ENCODE peak calls at places on chromosome 7, in seven cellular contexts. One of them, this sample, is unnamed.

GRCh38 chr7:149622444-149623210 is 125.0 kb upstream of the ZNF746 start:
- DNase-seq in mammary epithelial cell: no peak
- DNase-seq in A549: no peak
- DNase-seq in HAP-1: no peak
- DNase-seq in heart left ventricle: no peak
- DNase-seq in fibroblast of pulmonary artery: no peak
- DNase-seq in BJ: no peak
- DNase-seq in this sample: no peak

GRCh38 chr7:35723011-35723410 is 28.1 kb upstream of the HERPUD2 start:
- DNase-seq in mammary epithelial cell: peak; percentile 63
- DNase-seq in A549: no peak
- DNase-seq in HAP-1: no peak
- DNase-seq in heart left ventricle: no peak
- DNase-seq in fibroblast of pulmonary artery: no peak
- DNase-seq in BJ: no peak
- DNase-seq in this sample: no peak

GRCh38 chr7:80760292-80760691 is 121.8 kb downstream of the CD36 start:
- DNase-seq in mammary epithelial cell: no peak
- DNase-seq in A549: no peak
- DNase-seq in HAP-1: no peak
- DNase-seq in heart left ventricle: no peak
- DNase-seq in fibroblast of pulmonary artery: no peak
- DNase-seq in BJ: no peak
- DNase-seq in this sample: peak; percentile 49

GRCh38 chr7:77413128-77413527 is 3.0 kb downstream of the GSAP start:
- DNase-seq in mammary epithelial cell: no peak
- DNase-seq in A549: no peak
- DNase-seq in HAP-1: no peak
- DNase-seq in heart left ventricle: no peak
- DNase-seq in fibroblast of pulmonary artery: no peak
- DNase-seq in BJ: no peak
- DNase-seq in this sample: no peak

GRCh38 chr7:152354061-152354460 is 81.7 kb downstream of the KMT2C start:
- DNase-seq in mammary epithelial cell: no peak
- DNase-seq in A549: no peak
- DNase-seq in HAP-1: no peak
- DNase-seq in heart left ventricle: no peak
- DNase-seq in fibroblast of pulmonary artery: peak; percentile 49
- DNase-seq in BJ: no peak
- DNase-seq in this sample: peak; percentile 26

GRCh38 chr7:88357794-88358533 is 51.3 kb upstream of the STEAP4 start:
- DNase-seq in mammary epithelial cell: peak; percentile 36
- DNase-seq in A549: no peak
- DNase-seq in HAP-1: no peak
- DNase-seq in heart left ventricle: no peak
- DNase-seq in fibroblast of pulmonary artery: peak; percentile 16
- DNase-seq in BJ: no peak
- DNase-seq in this sample: peak; percentile 4

GRCh38 chr7:18538554-18539250 is 43.2 kb downstream of the HDAC9 start:
- DNase-seq in mammary epithelial cell: no peak
- DNase-seq in A549: no peak
- DNase-seq in HAP-1: no peak
- DNase-seq in heart left ventricle: no peak
- DNase-seq in fibroblast of pulmonary artery: no peak
- DNase-seq in BJ: no peak
- DNase-seq in this sample: no peak

GRCh38 chr7:93146465-93147127 is 1.6 kb downstream of the SAMD9L start:
- DNase-seq in mammary epithelial cell: no peak
- DNase-seq in A549: no peak
- DNase-seq in HAP-1: no peak
- DNase-seq in heart left ventricle: no peak
- DNase-seq in fibroblast of pulmonary artery: no peak
- DNase-seq in BJ: no peak
- DNase-seq in this sample: peak; percentile 22

GRCh38 chr7:25968205-25968993 is 183.6 kb upstream of the NFE2L3 start:
- DNase-seq in mammary epithelial cell: no peak
- DNase-seq in A549: no peak
- DNase-seq in HAP-1: no peak
- DNase-seq in heart left ventricle: no peak
- DNase-seq in fibroblast of pulmonary artery: no peak
- DNase-seq in BJ: no peak
- DNase-seq in this sample: no peak

GRCh38 chr7:150937848-150938561 is 40.1 kb downstream of the KCNH2 start:
- DNase-seq in mammary epithelial cell: peak; percentile 79
- DNase-seq in A549: no peak
- DNase-seq in HAP-1: no peak
- DNase-seq in heart left ventricle: no peak
- DNase-seq in fibroblast of pulmonary artery: peak; percentile 33
- DNase-seq in BJ: peak; percentile 4
- DNase-seq in this sample: no peak

GRCh38 chr7:1632916-1633785 is 36.9 kb upstream of the ELFN1 start:
- DNase-seq in mammary epithelial cell: no peak
- DNase-seq in A549: no peak
- DNase-seq in HAP-1: no peak
- DNase-seq in heart left ventricle: no peak
- DNase-seq in fibroblast of pulmonary artery: no peak
- DNase-seq in BJ: no peak
- DNase-seq in this sample: no peak

GRCh38 chr7:7761340-7761973 is 43.0 kb upstream of the RPA3 start:
- DNase-seq in mammary epithelial cell: peak; percentile 50
- DNase-seq in A549: peak; percentile 12
- DNase-seq in HAP-1: no peak
- DNase-seq in heart left ventricle: no peak
- DNase-seq in fibroblast of pulmonary artery: peak; percentile 74
- DNase-seq in BJ: peak; percentile 17
- DNase-seq in this sample: peak; percentile 72

GRCh38 chr7:2522780-2523433 is 3.3 kb downstream of the LFNG start:
- DNase-seq in mammary epithelial cell: peak; percentile 98
- DNase-seq in A549: peak; percentile 35
- DNase-seq in HAP-1: peak; percentile 81
- DNase-seq in heart left ventricle: no peak
- DNase-seq in fibroblast of pulmonary artery: peak; percentile 79
- DNase-seq in BJ: no peak
- DNase-seq in this sample: peak; percentile 45

GRCh38 chr7:16644624-16644986 is 949 bp downstream of the ANKMY2 start:
- DNase-seq in mammary epithelial cell: peak; percentile 46
- DNase-seq in A549: peak; percentile 51
- DNase-seq in HAP-1: peak; percentile 75
- DNase-seq in heart left ventricle: peak; percentile 53
- DNase-seq in fibroblast of pulmonary artery: peak; percentile 33
- DNase-seq in BJ: no peak
- DNase-seq in this sample: peak; percentile 63

GRCh38 chr7:32336726-32337125 is 153.5 kb downstream of the LSM5 start:
- DNase-seq in mammary epithelial cell: peak; percentile 94
- DNase-seq in A549: no peak
- DNase-seq in HAP-1: no peak
- DNase-seq in heart left ventricle: no peak
- DNase-seq in fibroblast of pulmonary artery: no peak
- DNase-seq in BJ: no peak
- DNase-seq in this sample: no peak

GRCh38 chr7:140607441-140607989 is 33.1 kb downstream of the DENND2A start:
- DNase-seq in mammary epithelial cell: peak; percentile 53
- DNase-seq in A549: no peak
- DNase-seq in HAP-1: no peak
- DNase-seq in heart left ventricle: peak; percentile 79
- DNase-seq in fibroblast of pulmonary artery: peak; percentile 81
- DNase-seq in BJ: no peak
- DNase-seq in this sample: peak; percentile 60

GRCh38 chr7:71558806-71559205 is 426.9 kb downstream of the GALNT17 start:
- DNase-seq in mammary epithelial cell: no peak
- DNase-seq in A549: no peak
- DNase-seq in HAP-1: no peak
- DNase-seq in heart left ventricle: no peak
- DNase-seq in fibroblast of pulmonary artery: no peak
- DNase-seq in BJ: no peak
- DNase-seq in this sample: no peak

GRCh38 chr7:48962821-48963505 is 38.6 kb downstream of the CDC14C start:
- DNase-seq in mammary epithelial cell: no peak
- DNase-seq in A549: no peak
- DNase-seq in HAP-1: no peak
- DNase-seq in heart left ventricle: no peak
- DNase-seq in fibroblast of pulmonary artery: no peak
- DNase-seq in BJ: no peak
- DNase-seq in this sample: no peak

GRCh38 chr7:12725575-12726316 is 38.3 kb downstream of the ARL4A start:
- DNase-seq in mammary epithelial cell: no peak
- DNase-seq in A549: no peak
- DNase-seq in HAP-1: no peak
- DNase-seq in heart left ventricle: no peak
- DNase-seq in fibroblast of pulmonary artery: no peak
- DNase-seq in BJ: no peak
- DNase-seq in this sample: no peak

GRCh38 chr7:108454674-108455523 is 1.3 kb downstream of the NRCAM start:
- DNase-seq in mammary epithelial cell: peak; percentile 32
- DNase-seq in A549: peak; percentile 61
- DNase-seq in HAP-1: peak; percentile 42
- DNase-seq in heart left ventricle: no peak
- DNase-seq in fibroblast of pulmonary artery: peak; percentile 56
- DNase-seq in BJ: no peak
- DNase-seq in this sample: no peak

DNA sequence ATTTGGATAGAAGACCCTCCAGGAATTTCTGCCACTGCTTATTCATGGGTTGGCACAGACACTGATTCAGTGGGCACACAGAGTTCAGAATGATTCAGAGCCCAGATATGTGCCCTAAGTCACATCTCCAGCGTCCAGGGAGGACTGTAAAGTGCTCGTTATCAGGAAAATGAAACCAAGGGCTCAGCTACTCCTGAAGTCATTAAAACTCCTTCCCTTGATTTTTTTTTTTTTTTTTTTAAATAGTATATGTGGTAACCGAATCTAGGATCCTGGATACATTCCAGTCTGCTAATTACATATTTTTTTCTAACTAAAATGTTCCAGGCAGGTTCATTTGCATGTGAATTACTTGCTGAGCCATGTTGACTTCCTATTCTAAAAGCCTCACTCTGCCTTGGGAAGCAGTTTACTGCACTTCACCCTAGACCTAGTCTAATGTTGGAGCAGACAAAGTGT is 34.7 kb downstream of the MET start:
- DNase-seq in mammary epithelial cell: peak; percentile 74
- DNase-seq in A549: peak; percentile 62
- DNase-seq in HAP-1: peak; percentile 34
- DNase-seq in heart left ventricle: no peak
- DNase-seq in fibroblast of pulmonary artery: peak; percentile 49
- DNase-seq in BJ: no peak
- DNase-seq in this sample: peak; percentile 53
- H3K4me3 ChIP-seq in mammary epithelial cell: peak overlapping the region; percentile 52
- H3K4me3 ChIP-seq in A549: peak overlapping the region; percentile 38
- H3K4me3 ChIP-seq in HAP-1: peak overlapping the region; percentile 5
- H3K4me3 ChIP-seq in heart left ventricle: no peak overlapping the region
- H3K4me3 ChIP-seq in fibroblast of pulmonary artery: peak overlapping the region; percentile 30
- H3K4me3 ChIP-seq in BJ: peak overlapping the region; percentile 3
- H3K4me3 ChIP-seq in this sample: peak overlapping the region; percentile 22

GRCh38 chr7:156384706-156385105 is 255.9 kb upstream of the RNF32 start:
- DNase-seq in mammary epithelial cell: no peak
- DNase-seq in A549: no peak
- DNase-seq in HAP-1: no peak
- DNase-seq in heart left ventricle: no peak
- DNase-seq in fibroblast of pulmonary artery: no peak
- DNase-seq in BJ: no peak
- DNase-seq in this sample: no peak
- H3K4me3 ChIP-seq in mammary epithelial cell: no peak overlapping the region
- H3K4me3 ChIP-seq in A549: no peak overlapping the region
- H3K4me3 ChIP-seq in HAP-1: no peak overlapping the region
- H3K4me3 ChIP-seq in heart left ventricle: no peak overlapping the region
- H3K4me3 ChIP-seq in fibroblast of pulmonary artery: no peak overlapping the region
- H3K4me3 ChIP-seq in BJ: no peak overlapping the region
- H3K4me3 ChIP-seq in this sample: no peak overlapping the region

GRCh38 chr7:137987011-137987334 is 14.9 kb downstream of the CREB3L2 start:
- DNase-seq in mammary epithelial cell: no peak
- DNase-seq in A549: no peak
- DNase-seq in HAP-1: no peak
- DNase-seq in heart left ventricle: no peak
- DNase-seq in fibroblast of pulmonary artery: no peak
- DNase-seq in BJ: no peak
- DNase-seq in this sample: no peak

GRCh38 chr7:137989127-137989526 is 12.8 kb downstream of the CREB3L2 start:
- DNase-seq in mammary epithelial cell: no peak
- DNase-seq in A549: no peak
- DNase-seq in HAP-1: no peak
- DNase-seq in heart left ventricle: no peak
- DNase-seq in fibroblast of pulmonary artery: no peak
- DNase-seq in BJ: no peak
- DNase-seq in this sample: peak; percentile 49

GRCh38 chr7:137987563-137987962 is 14.3 kb downstream of the CREB3L2 start:
- DNase-seq in mammary epithelial cell: no peak
- DNase-seq in A549: no peak
- DNase-seq in HAP-1: no peak
- DNase-seq in heart left ventricle: no peak
- DNase-seq in fibroblast of pulmonary artery: no peak
- DNase-seq in BJ: no peak
- DNase-seq in this sample: no peak

GRCh38 chr7:137986252-137987010 is 15.5 kb downstream of the CREB3L2 start:
- DNase-seq in mammary epithelial cell: peak; percentile 68
- DNase-seq in A549: no peak
- DNase-seq in HAP-1: no peak
- DNase-seq in heart left ventricle: no peak
- DNase-seq in fibroblast of pulmonary artery: peak; percentile 92
- DNase-seq in BJ: peak; percentile 55
- DNase-seq in this sample: peak; percentile 99

DNA sequence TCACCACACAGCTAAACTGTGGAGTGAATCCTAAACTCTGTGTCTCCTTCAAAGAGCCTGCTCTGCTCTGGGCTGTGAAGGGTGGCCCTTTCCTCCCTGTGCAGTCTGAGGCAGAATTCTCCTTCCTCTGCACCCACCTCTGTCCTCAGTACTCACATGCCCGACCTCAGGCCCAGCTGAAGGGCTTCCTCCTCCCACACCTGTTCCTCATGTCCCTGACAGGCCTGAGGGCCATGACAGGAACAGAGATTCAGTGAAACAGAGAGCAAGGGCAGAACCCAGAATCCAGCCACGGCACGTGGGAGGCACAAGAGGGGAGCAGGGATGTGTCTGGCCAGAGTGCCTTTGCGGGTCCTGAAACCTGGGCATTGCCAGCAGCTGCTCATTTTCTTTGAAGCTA is 13.9 kb downstream of the CREB3L2 start:
- DNase-seq in mammary epithelial cell: no peak
- DNase-seq in A549: no peak
- DNase-seq in HAP-1: no peak
- DNase-seq in heart left ventricle: no peak
- DNase-seq in fibroblast of pulmonary artery: no peak
- DNase-seq in BJ: no peak
- DNase-seq in this sample: no peak
- H3K4me3 ChIP-seq in mammary epithelial cell: no peak overlapping the region
- H3K4me3 ChIP-seq in A549: no peak overlapping the region
- H3K4me3 ChIP-seq in HAP-1: no peak overlapping the region
- H3K4me3 ChIP-seq in heart left ventricle: no peak overlapping the region
- H3K4me3 ChIP-seq in fibroblast of pulmonary artery: no peak overlapping the region
- H3K4me3 ChIP-seq in BJ: no peak overlapping the region
- H3K4me3 ChIP-seq in this sample: no peak overlapping the region

GRCh38 chr7:159144756-159145543 is at the start of gene VIPR2:
- DNase-seq in mammary epithelial cell: no peak
- DNase-seq in A549: no peak
- DNase-seq in HAP-1: no peak
- DNase-seq in heart left ventricle: peak; percentile 47
- DNase-seq in fibroblast of pulmonary artery: no peak
- DNase-seq in BJ: no peak
- DNase-seq in this sample: no peak
- H3K4me3 ChIP-seq in mammary epithelial cell: no peak within 1 kb of the TSS
- H3K4me3 ChIP-seq in A549: peak within 1 kb of the TSS; percentile 29
- H3K4me3 ChIP-seq in HAP-1: no peak within 1 kb of the TSS
- H3K4me3 ChIP-seq in heart left ventricle: peak within 1 kb of the TSS; percentile 62
- H3K4me3 ChIP-seq in fibroblast of pulmonary artery: no peak within 1 kb of the TSS
- H3K4me3 ChIP-seq in BJ: no peak within 1 kb of the TSS
- H3K4me3 ChIP-seq in this sample: no peak within 1 kb of the TSS